ENCODE peak calls at places on chromosomes 12 and 14, in seven cellular contexts. One of them, this sample, is unnamed. For H3K9me3 and H3K36me3, the result is how much of the 10 kb centered on the place peaks cover.

GRCh38 chr12:79668113-79668512 is 22.7 kb downstream of the PAWR start:
- DNase-seq in left ventricle myocardium inferior: no peak
- DNase-seq in mucosa of descending colon: no peak
- DNase-seq in left lung: no peak
- DNase-seq in esophagus squamous epithelium: no peak
- DNase-seq in Peyer's patch: no peak
- DNase-seq in PC-3: no peak
- DNase-seq in this sample: no peak

GRCh38 chr14:102248121-102248520 is 56.8 kb downstream of the MOK start:
- DNase-seq in left ventricle myocardium inferior: no peak
- DNase-seq in mucosa of descending colon: no peak
- DNase-seq in left lung: no peak
- DNase-seq in esophagus squamous epithelium: no peak
- DNase-seq in Peyer's patch: no peak
- DNase-seq in PC-3: no peak
- DNase-seq in this sample: no peak

GRCh38 chr14:28577711-28578131 is 188.9 kb upstream of the FOXG1 start:
- DNase-seq in left ventricle myocardium inferior: no peak
- DNase-seq in mucosa of descending colon: no peak
- DNase-seq in left lung: no peak
- DNase-seq in esophagus squamous epithelium: no peak
- DNase-seq in Peyer's patch: no peak
- DNase-seq in PC-3: peak
- DNase-seq in this sample: no peak

GRCh38 chr12:6980075-6980474 is 9.4 kb downstream of the EMG1 start:
- DNase-seq in left ventricle myocardium inferior: no peak
- DNase-seq in mucosa of descending colon: no peak
- DNase-seq in left lung: no peak
- DNase-seq in esophagus squamous epithelium: no peak
- DNase-seq in Peyer's patch: no peak
- DNase-seq in PC-3: no peak
- DNase-seq in this sample: no peak

GRCh38 chr12:28121899-28122655 is 68.2 kb upstream of the CCDC91 start:
- DNase-seq in left ventricle myocardium inferior: no peak
- DNase-seq in mucosa of descending colon: no peak
- DNase-seq in left lung: no peak
- DNase-seq in esophagus squamous epithelium: no peak
- DNase-seq in Peyer's patch: no peak
- DNase-seq in PC-3: peak
- DNase-seq in this sample: no peak

GRCh38 chr12:98606367-98606985 is 13.0 kb downstream of the SLC25A3 start:
- DNase-seq in left ventricle myocardium inferior: no peak
- DNase-seq in mucosa of descending colon: no peak
- DNase-seq in left lung: no peak
- DNase-seq in esophagus squamous epithelium: no peak
- DNase-seq in Peyer's patch: no peak
- DNase-seq in PC-3: no peak
- DNase-seq in this sample: peak

GRCh38 chr12:64088431-64089349 is 133.4 kb downstream of the KICS2 start:
- DNase-seq in left ventricle myocardium inferior: peak
- DNase-seq in mucosa of descending colon: no peak
- DNase-seq in left lung: no peak
- DNase-seq in esophagus squamous epithelium: peak
- DNase-seq in Peyer's patch: peak
- DNase-seq in PC-3: peak
- DNase-seq in this sample: peak

GRCh38 chr12:108950991-108951739 is 69.7 kb downstream of the SVOP start:
- DNase-seq in left ventricle myocardium inferior: peak
- DNase-seq in mucosa of descending colon: peak
- DNase-seq in left lung: peak
- DNase-seq in esophagus squamous epithelium: no peak
- DNase-seq in Peyer's patch: peak
- DNase-seq in PC-3: peak
- DNase-seq in this sample: peak

GRCh38 chr12:50753232-50753769 is 10.6 kb upstream of the ATF1 start:
- DNase-seq in left ventricle myocardium inferior: no peak
- DNase-seq in mucosa of descending colon: no peak
- DNase-seq in left lung: no peak
- DNase-seq in esophagus squamous epithelium: no peak
- DNase-seq in Peyer's patch: no peak
- DNase-seq in PC-3: no peak
- DNase-seq in this sample: no peak

GRCh38 chr12:91859347-91859746 is 286.3 kb downstream of the BTG1 start:
- DNase-seq in left ventricle myocardium inferior: no peak
- DNase-seq in mucosa of descending colon: no peak
- DNase-seq in left lung: no peak
- DNase-seq in esophagus squamous epithelium: no peak
- DNase-seq in Peyer's patch: no peak
- DNase-seq in PC-3: no peak
- DNase-seq in this sample: no peak

GRCh38 chr12:76247026-76247688 is 101.1 kb downstream of the BBS10 start:
- DNase-seq in left ventricle myocardium inferior: no peak
- DNase-seq in mucosa of descending colon: no peak
- DNase-seq in left lung: no peak
- DNase-seq in esophagus squamous epithelium: no peak
- DNase-seq in Peyer's patch: no peak
- DNase-seq in PC-3: no peak
- DNase-seq in this sample: no peak

GRCh38 chr12:19223018-19223417 is 93.5 kb downstream of the PLEKHA5 start:
- DNase-seq in left ventricle myocardium inferior: no peak
- DNase-seq in mucosa of descending colon: no peak
- DNase-seq in left lung: no peak
- DNase-seq in esophagus squamous epithelium: no peak
- DNase-seq in Peyer's patch: no peak
- DNase-seq in PC-3: peak
- DNase-seq in this sample: peak

GRCh38 chr12:69698769-69699540 is at the start of gene BEST3:
- DNase-seq in left ventricle myocardium inferior: no peak
- DNase-seq in mucosa of descending colon: no peak
- DNase-seq in left lung: no peak
- DNase-seq in esophagus squamous epithelium: no peak
- DNase-seq in Peyer's patch: no peak
- DNase-seq in PC-3: peak
- DNase-seq in this sample: no peak

GRCh38 chr14:68075382-68076029 is 255.9 kb downstream of the RAD51B start:
- DNase-seq in left ventricle myocardium inferior: no peak
- DNase-seq in mucosa of descending colon: no peak
- DNase-seq in left lung: no peak
- DNase-seq in esophagus squamous epithelium: no peak
- DNase-seq in Peyer's patch: no peak
- DNase-seq in PC-3: no peak
- DNase-seq in this sample: no peak

GRCh38 chr14:88036422-88036821 is 31.5 kb downstream of the GPR65 start:
- DNase-seq in left ventricle myocardium inferior: no peak
- DNase-seq in mucosa of descending colon: no peak
- DNase-seq in left lung: no peak
- DNase-seq in esophagus squamous epithelium: no peak
- DNase-seq in Peyer's patch: no peak
- DNase-seq in PC-3: no peak
- DNase-seq in this sample: no peak

GRCh38 chr14:67241416-67242362 is at the start of gene PALS1:
- DNase-seq in left ventricle myocardium inferior: no peak
- DNase-seq in mucosa of descending colon: no peak
- DNase-seq in left lung: no peak
- DNase-seq in esophagus squamous epithelium: no peak
- DNase-seq in Peyer's patch: no peak
- DNase-seq in PC-3: peak
- DNase-seq in this sample: peak

GRCh38 chr12:58425481-58426392 is 484.4 kb downstream of the ATP23 start:
- DNase-seq in left ventricle myocardium inferior: no peak
- DNase-seq in mucosa of descending colon: peak
- DNase-seq in left lung: peak
- DNase-seq in esophagus squamous epithelium: no peak
- DNase-seq in Peyer's patch: no peak
- DNase-seq in PC-3: peak
- DNase-seq in this sample: no peak

GRCh38 chr14:36509056-36509917 is 10.7 kb downstream of the NKX2-1 start:
- DNase-seq in left ventricle myocardium inferior: no peak
- DNase-seq in mucosa of descending colon: no peak
- DNase-seq in left lung: no peak
- DNase-seq in esophagus squamous epithelium: no peak
- DNase-seq in Peyer's patch: no peak
- DNase-seq in PC-3: no peak
- DNase-seq in this sample: no peak

GRCh38 chr14:66117600-66117999 is 368.6 kb upstream of the CCDC196 start:
- DNase-seq in left ventricle myocardium inferior: no peak
- DNase-seq in mucosa of descending colon: no peak
- DNase-seq in left lung: no peak
- DNase-seq in esophagus squamous epithelium: no peak
- DNase-seq in Peyer's patch: no peak
- DNase-seq in PC-3: peak
- DNase-seq in this sample: no peak

GRCh38 chr12:52125499-52125900 is 46.0 kb downstream of the SMIM41 start:
- DNase-seq in left ventricle myocardium inferior: no peak
- DNase-seq in mucosa of descending colon: no peak
- DNase-seq in left lung: no peak
- DNase-seq in esophagus squamous epithelium: no peak
- DNase-seq in Peyer's patch: no peak
- DNase-seq in PC-3: no peak
- DNase-seq in this sample: no peak

GRCh38 chr12:65509953-65510352 is 231.5 kb downstream of the MSRB3 start:
- DNase-seq in left ventricle myocardium inferior: no peak
- DNase-seq in mucosa of descending colon: no peak
- DNase-seq in left lung: no peak
- DNase-seq in esophagus squamous epithelium: no peak
- DNase-seq in Peyer's patch: no peak
- DNase-seq in PC-3: no peak
- DNase-seq in this sample: no peak

GRCh38 chr12:6074979-6075585 is 49.4 kb downstream of the VWF start:
- DNase-seq in left ventricle myocardium inferior: peak
- DNase-seq in mucosa of descending colon: peak
- DNase-seq in left lung: peak
- DNase-seq in esophagus squamous epithelium: no peak
- DNase-seq in Peyer's patch: peak
- DNase-seq in PC-3: no peak
- DNase-seq in this sample: peak

GRCh38 chr14:76955575-76956252 is 72.8 kb downstream of the IRF2BPL start:
- DNase-seq in left ventricle myocardium inferior: no peak
- DNase-seq in mucosa of descending colon: peak
- DNase-seq in left lung: no peak
- DNase-seq in esophagus squamous epithelium: no peak
- DNase-seq in Peyer's patch: peak
- DNase-seq in PC-3: peak
- DNase-seq in this sample: no peak

GRCh38 chr14:54688229-54688628 is 121.3 kb downstream of the SAMD4A start:
- DNase-seq in left ventricle myocardium inferior: no peak
- DNase-seq in mucosa of descending colon: no peak
- DNase-seq in left lung: no peak
- DNase-seq in esophagus squamous epithelium: no peak
- DNase-seq in Peyer's patch: no peak
- DNase-seq in PC-3: no peak
- DNase-seq in this sample: no peak

GRCh38 chr14:35400707-35401421 is 3.7 kb downstream of the NFKBIA start:
- DNase-seq in left ventricle myocardium inferior: no peak
- DNase-seq in mucosa of descending colon: no peak
- DNase-seq in left lung: no peak
- DNase-seq in esophagus squamous epithelium: no peak
- DNase-seq in Peyer's patch: no peak
- DNase-seq in PC-3: no peak
- DNase-seq in this sample: peak

GRCh38 chr12:77943466-77943865 is 112.8 kb downstream of the NAV3 start:
- DNase-seq in left ventricle myocardium inferior: no peak
- DNase-seq in mucosa of descending colon: no peak
- DNase-seq in left lung: no peak
- DNase-seq in esophagus squamous epithelium: no peak
- DNase-seq in Peyer's patch: no peak
- DNase-seq in PC-3: peak
- DNase-seq in this sample: no peak

GRCh38 chr12:9697619-9698018 is 28.1 kb downstream of the CLEC2D start:
- DNase-seq in left ventricle myocardium inferior: no peak
- DNase-seq in mucosa of descending colon: no peak
- DNase-seq in left lung: no peak
- DNase-seq in esophagus squamous epithelium: no peak
- DNase-seq in Peyer's patch: no peak
- DNase-seq in PC-3: no peak
- DNase-seq in this sample: no peak
- H3K9me3 ChIP-seq in left ventricle myocardium inferior: under half
- H3K9me3 ChIP-seq in mucosa of descending colon: under half
- H3K9me3 ChIP-seq in left lung: under half
- H3K9me3 ChIP-seq in esophagus squamous epithelium: under half
- H3K9me3 ChIP-seq in Peyer's patch: under half
- H3K9me3 ChIP-seq in PC-3: under half
- H3K9me3 ChIP-seq in this sample: under half

DNA sequence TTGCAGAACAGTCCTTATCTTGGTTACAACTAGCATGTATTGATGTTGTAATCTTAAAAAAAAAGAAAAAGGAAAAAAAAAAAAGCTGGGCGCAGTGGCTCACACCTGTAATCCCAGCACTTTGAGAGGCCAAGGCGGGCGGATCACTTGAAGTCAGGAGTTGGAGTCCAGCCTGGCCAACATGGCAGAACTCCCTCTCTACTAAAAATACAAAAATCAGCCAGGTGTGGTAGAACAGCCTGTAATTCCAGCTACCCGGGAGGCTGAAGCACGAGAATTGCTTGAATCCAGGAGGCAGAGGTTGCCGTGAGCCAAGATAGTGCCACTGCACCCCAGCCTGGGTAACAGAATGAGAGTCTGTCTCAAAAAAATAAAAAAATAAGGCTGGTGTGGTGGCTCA is 25.6 kb upstream of the TEAD4 start:
- DNase-seq in left ventricle myocardium inferior: no peak
- DNase-seq in mucosa of descending colon: no peak
- DNase-seq in left lung: no peak
- DNase-seq in esophagus squamous epithelium: no peak
- DNase-seq in Peyer's patch: no peak
- DNase-seq in PC-3: no peak
- DNase-seq in this sample: no peak
- H3K36me3 ChIP-seq in left ventricle myocardium inferior: half or more
- H3K36me3 ChIP-seq in mucosa of descending colon: under half
- H3K36me3 ChIP-seq in left lung: half or more
- H3K36me3 ChIP-seq in esophagus squamous epithelium: under half
- H3K36me3 ChIP-seq in Peyer's patch: under half
- H3K36me3 ChIP-seq in PC-3: under half
- H3K36me3 ChIP-seq in this sample: under half

DNA sequence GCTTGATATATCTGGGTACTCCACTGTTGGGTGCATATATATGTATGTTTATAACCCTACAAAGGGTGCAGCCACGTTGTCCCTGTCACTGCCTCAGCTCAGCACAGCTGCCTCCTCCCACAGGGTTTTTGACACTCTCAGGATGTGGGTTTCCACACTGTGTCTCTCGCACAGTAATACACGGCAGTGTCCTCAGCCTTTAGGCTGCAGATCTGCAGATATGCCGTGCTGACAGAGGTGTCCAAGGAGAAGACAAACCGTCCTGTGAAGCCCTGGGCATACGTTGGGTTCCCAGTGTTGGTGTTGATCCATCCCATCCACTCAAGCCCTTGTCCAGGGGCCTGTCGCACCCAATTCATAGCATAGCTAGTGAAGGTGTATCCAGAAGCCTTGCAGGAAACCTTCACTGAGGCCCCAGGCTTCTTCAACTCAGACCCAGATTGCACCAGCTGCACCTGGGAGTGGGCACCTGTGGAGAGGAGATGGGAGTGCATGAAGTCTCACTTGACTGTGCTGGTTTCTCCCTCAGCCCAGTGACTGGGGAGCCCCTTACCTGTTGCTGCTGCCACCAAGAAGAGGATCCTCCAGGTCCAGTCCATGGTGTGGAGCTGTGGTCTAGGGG is 498.7 kb downstream of the TMEM121 start:
- DNase-seq in left ventricle myocardium inferior: no peak
- DNase-seq in mucosa of descending colon: no peak
- DNase-seq in left lung: no peak
- DNase-seq in esophagus squamous epithelium: no peak
- DNase-seq in Peyer's patch: peak
- DNase-seq in PC-3: no peak
- DNase-seq in this sample: peak
- H3K9me3 ChIP-seq in left ventricle myocardium inferior: under half
- H3K9me3 ChIP-seq in mucosa of descending colon: under half
- H3K9me3 ChIP-seq in left lung: under half
- H3K9me3 ChIP-seq in esophagus squamous epithelium: under half
- H3K9me3 ChIP-seq in Peyer's patch: under half
- H3K9me3 ChIP-seq in PC-3: under half
- H3K9me3 ChIP-seq in this sample: under half

GRCh38 chr12:132642846-132643835 is 24.6 kb downstream of the P2RX2 start:
- DNase-seq in left ventricle myocardium inferior: no peak
- DNase-seq in mucosa of descending colon: no peak
- DNase-seq in left lung: peak
- DNase-seq in esophagus squamous epithelium: no peak
- DNase-seq in Peyer's patch: no peak
- DNase-seq in PC-3: no peak
- DNase-seq in this sample: no peak
- H3K36me3 ChIP-seq in left ventricle myocardium inferior: half or more
- H3K36me3 ChIP-seq in mucosa of descending colon: under half
- H3K36me3 ChIP-seq in left lung: half or more
- H3K36me3 ChIP-seq in esophagus squamous epithelium: under half
- H3K36me3 ChIP-seq in Peyer's patch: under half
- H3K36me3 ChIP-seq in PC-3: under half
- H3K36me3 ChIP-seq in this sample: under half